ENCODE peak calls at places on chromosome 3, in seven cellular contexts. One of them, this sample, is unnamed.

GRCh38 chr3:177777699-177778098 is 580.4 kb upstream of the TBL1XR1 start:
- DNase-seq in retina: peak; percentile 49
- DNase-seq in iris pigment epithelial cell: peak; percentile 76
- DNase-seq in stimulated activated naive B cell treated with anti-CD40 and anti-IgM and Interleukin-4, amounts not matched to agents 10 μg/mL and 1 μg/mL and 100 μg/mL, for 72 hours: peak; percentile 51
- DNase-seq in fibroblast of pulmonary artery: peak; percentile 55
- DNase-seq in neuronal stem cell: peak; percentile 15
- DNase-seq in DMS 273 treated with DMSO at 0.1 percent for 48 hours: peak; percentile 45
- DNase-seq in this sample: no peak

GRCh38 chr3:42488687-42489086 is 13.8 kb upstream of the VIPR1 start:
- DNase-seq in DMS 273 treated with DMSO at 0.1 percent for 48 hours: no peak
- DNase-seq in neuronal stem cell: no peak
- DNase-seq in stimulated activated naive B cell treated with anti-CD40 and anti-IgM and Interleukin-4, amounts not matched to agents 10 μg/mL and 1 μg/mL and 100 μg/mL, for 72 hours: no peak
- DNase-seq in iris pigment epithelial cell: no peak
- DNase-seq in retina: no peak
- DNase-seq in fibroblast of pulmonary artery: no peak
- DNase-seq in this sample: no peak

GRCh38 chr3:179509701-179510100 is 53.0 kb upstream of the ACTL6A start:
- DNase-seq in iris pigment epithelial cell: no peak
- DNase-seq in DMS 273 treated with DMSO at 0.1 percent for 48 hours: no peak
- DNase-seq in retina: no peak
- DNase-seq in stimulated activated naive B cell treated with anti-CD40 and anti-IgM and Interleukin-4, amounts not matched to agents 10 μg/mL and 1 μg/mL and 100 μg/mL, for 72 hours: no peak
- DNase-seq in neuronal stem cell: no peak
- DNase-seq in fibroblast of pulmonary artery: no peak
- DNase-seq in this sample: no peak

GRCh38 chr3:117616213-117616612 is 906.6 kb downstream of the TUSC7 start:
- DNase-seq in stimulated activated naive B cell treated with anti-CD40 and anti-IgM and Interleukin-4, amounts not matched to agents 10 μg/mL and 1 μg/mL and 100 μg/mL, for 72 hours: no peak
- DNase-seq in fibroblast of pulmonary artery: no peak
- DNase-seq in neuronal stem cell: no peak
- DNase-seq in retina: no peak
- DNase-seq in iris pigment epithelial cell: no peak
- DNase-seq in DMS 273 treated with DMSO at 0.1 percent for 48 hours: no peak
- DNase-seq in this sample: no peak

GRCh38 chr3:159798951-159799350 is 189.7 kb upstream of the IL12A start:
- DNase-seq in iris pigment epithelial cell: peak; percentile 90
- DNase-seq in fibroblast of pulmonary artery: peak; percentile 71
- DNase-seq in DMS 273 treated with DMSO at 0.1 percent for 48 hours: no peak
- DNase-seq in retina: peak; percentile 33
- DNase-seq in stimulated activated naive B cell treated with anti-CD40 and anti-IgM and Interleukin-4, amounts not matched to agents 10 μg/mL and 1 μg/mL and 100 μg/mL, for 72 hours: no peak
- DNase-seq in neuronal stem cell: no peak
- DNase-seq in this sample: no peak

GRCh38 chr3:172106989-172107388 is 67.6 kb downstream of the FNDC3B start:
- DNase-seq in stimulated activated naive B cell treated with anti-CD40 and anti-IgM and Interleukin-4, amounts not matched to agents 10 μg/mL and 1 μg/mL and 100 μg/mL, for 72 hours: peak; percentile 32
- DNase-seq in retina: no peak
- DNase-seq in iris pigment epithelial cell: no peak
- DNase-seq in DMS 273 treated with DMSO at 0.1 percent for 48 hours: no peak
- DNase-seq in fibroblast of pulmonary artery: no peak
- DNase-seq in neuronal stem cell: no peak
- DNase-seq in this sample: no peak

GRCh38 chr3:48919215-48920138 is 835 bp downstream of the ARIH2 start:
- DNase-seq in DMS 273 treated with DMSO at 0.1 percent for 48 hours: no peak
- DNase-seq in iris pigment epithelial cell: peak; percentile 35
- DNase-seq in stimulated activated naive B cell treated with anti-CD40 and anti-IgM and Interleukin-4, amounts not matched to agents 10 μg/mL and 1 μg/mL and 100 μg/mL, for 72 hours: peak; percentile 47
- DNase-seq in retina: peak; percentile 50
- DNase-seq in neuronal stem cell: no peak
- DNase-seq in fibroblast of pulmonary artery: peak; percentile 53
- DNase-seq in this sample: no peak

GRCh38 chr3:99429501-99429900 is 208.9 kb upstream of the COL8A1 start:
- DNase-seq in retina: no peak
- DNase-seq in neuronal stem cell: no peak
- DNase-seq in stimulated activated naive B cell treated with anti-CD40 and anti-IgM and Interleukin-4, amounts not matched to agents 10 μg/mL and 1 μg/mL and 100 μg/mL, for 72 hours: no peak
- DNase-seq in fibroblast of pulmonary artery: no peak
- DNase-seq in iris pigment epithelial cell: no peak
- DNase-seq in DMS 273 treated with DMSO at 0.1 percent for 48 hours: no peak
- DNase-seq in this sample: no peak

GRCh38 chr3:172065534-172065933 is 26.2 kb downstream of the FNDC3B start:
- DNase-seq in neuronal stem cell: no peak
- DNase-seq in retina: no peak
- DNase-seq in DMS 273 treated with DMSO at 0.1 percent for 48 hours: peak; percentile 86
- DNase-seq in iris pigment epithelial cell: peak; percentile 78
- DNase-seq in fibroblast of pulmonary artery: peak; percentile 73
- DNase-seq in stimulated activated naive B cell treated with anti-CD40 and anti-IgM and Interleukin-4, amounts not matched to agents 10 μg/mL and 1 μg/mL and 100 μg/mL, for 72 hours: no peak
- DNase-seq in this sample: no peak

GRCh38 chr3:72582963-72583362 is 265.3 kb downstream of the SHQ1 start:
- DNase-seq in neuronal stem cell: no peak
- DNase-seq in DMS 273 treated with DMSO at 0.1 percent for 48 hours: no peak
- DNase-seq in fibroblast of pulmonary artery: no peak
- DNase-seq in stimulated activated naive B cell treated with anti-CD40 and anti-IgM and Interleukin-4, amounts not matched to agents 10 μg/mL and 1 μg/mL and 100 μg/mL, for 72 hours: no peak
- DNase-seq in retina: no peak
- DNase-seq in iris pigment epithelial cell: no peak
- DNase-seq in this sample: no peak

GRCh38 chr3:148954981-148955380 is 36.4 kb upstream of the GYG1 start:
- DNase-seq in retina: no peak
- DNase-seq in DMS 273 treated with DMSO at 0.1 percent for 48 hours: no peak
- DNase-seq in stimulated activated naive B cell treated with anti-CD40 and anti-IgM and Interleukin-4, amounts not matched to agents 10 μg/mL and 1 μg/mL and 100 μg/mL, for 72 hours: no peak
- DNase-seq in iris pigment epithelial cell: no peak
- DNase-seq in neuronal stem cell: no peak
- DNase-seq in fibroblast of pulmonary artery: no peak
- DNase-seq in this sample: no peak

GRCh38 chr3:134064081-134064480 is 34.4 kb upstream of the SLCO2A1 start:
- DNase-seq in DMS 273 treated with DMSO at 0.1 percent for 48 hours: no peak
- DNase-seq in iris pigment epithelial cell: no peak
- DNase-seq in fibroblast of pulmonary artery: no peak
- DNase-seq in retina: no peak
- DNase-seq in stimulated activated naive B cell treated with anti-CD40 and anti-IgM and Interleukin-4, amounts not matched to agents 10 μg/mL and 1 μg/mL and 100 μg/mL, for 72 hours: no peak
- DNase-seq in neuronal stem cell: no peak
- DNase-seq in this sample: no peak

GRCh38 chr3:156793851-156794250 is 32.3 kb upstream of the LEKR1 start:
- DNase-seq in DMS 273 treated with DMSO at 0.1 percent for 48 hours: no peak
- DNase-seq in retina: no peak
- DNase-seq in neuronal stem cell: no peak
- DNase-seq in fibroblast of pulmonary artery: no peak
- DNase-seq in stimulated activated naive B cell treated with anti-CD40 and anti-IgM and Interleukin-4, amounts not matched to agents 10 μg/mL and 1 μg/mL and 100 μg/mL, for 72 hours: no peak
- DNase-seq in iris pigment epithelial cell: no peak
- DNase-seq in this sample: no peak

GRCh38 chr3:65884072-65884471 is 154.6 kb downstream of the MAGI1 start:
- DNase-seq in fibroblast of pulmonary artery: no peak
- DNase-seq in DMS 273 treated with DMSO at 0.1 percent for 48 hours: no peak
- DNase-seq in stimulated activated naive B cell treated with anti-CD40 and anti-IgM and Interleukin-4, amounts not matched to agents 10 μg/mL and 1 μg/mL and 100 μg/mL, for 72 hours: no peak
- DNase-seq in retina: no peak
- DNase-seq in iris pigment epithelial cell: no peak
- DNase-seq in neuronal stem cell: no peak
- DNase-seq in this sample: no peak

GRCh38 chr3:111739241-111739952 is 119.7 kb upstream of the PHLDB2 start:
- DNase-seq in neuronal stem cell: no peak
- DNase-seq in fibroblast of pulmonary artery: peak; percentile 73
- DNase-seq in retina: no peak
- DNase-seq in stimulated activated naive B cell treated with anti-CD40 and anti-IgM and Interleukin-4, amounts not matched to agents 10 μg/mL and 1 μg/mL and 100 μg/mL, for 72 hours: no peak
- DNase-seq in iris pigment epithelial cell: peak; percentile 88
- DNase-seq in DMS 273 treated with DMSO at 0.1 percent for 48 hours: no peak
- DNase-seq in this sample: no peak

GRCh38 chr3:14336414-14337285 is 65.8 kb upstream of the SLC6A6 start:
- DNase-seq in fibroblast of pulmonary artery: no peak
- DNase-seq in DMS 273 treated with DMSO at 0.1 percent for 48 hours: no peak
- DNase-seq in retina: no peak
- DNase-seq in iris pigment epithelial cell: no peak
- DNase-seq in stimulated activated naive B cell treated with anti-CD40 and anti-IgM and Interleukin-4, amounts not matched to agents 10 μg/mL and 1 μg/mL and 100 μg/mL, for 72 hours: no peak
- DNase-seq in neuronal stem cell: no peak
- DNase-seq in this sample: no peak

GRCh38 chr3:16522820-16523219 is 9.3 kb upstream of the RFTN1 start:
- DNase-seq in retina: no peak
- DNase-seq in fibroblast of pulmonary artery: no peak
- DNase-seq in DMS 273 treated with DMSO at 0.1 percent for 48 hours: no peak
- DNase-seq in stimulated activated naive B cell treated with anti-CD40 and anti-IgM and Interleukin-4, amounts not matched to agents 10 μg/mL and 1 μg/mL and 100 μg/mL, for 72 hours: peak; percentile 45
- DNase-seq in neuronal stem cell: no peak
- DNase-seq in iris pigment epithelial cell: no peak
- DNase-seq in this sample: no peak

GRCh38 chr3:183870563-183870962 is 14.1 kb downstream of the PARL start:
- DNase-seq in iris pigment epithelial cell: no peak
- DNase-seq in neuronal stem cell: no peak
- DNase-seq in fibroblast of pulmonary artery: no peak
- DNase-seq in retina: no peak
- DNase-seq in DMS 273 treated with DMSO at 0.1 percent for 48 hours: no peak
- DNase-seq in stimulated activated naive B cell treated with anti-CD40 and anti-IgM and Interleukin-4, amounts not matched to agents 10 μg/mL and 1 μg/mL and 100 μg/mL, for 72 hours: no peak
- DNase-seq in this sample: no peak

GRCh38 chr3:52302426-52303185 is 13.5 kb upstream of the DNAH1 start:
- DNase-seq in stimulated activated naive B cell treated with anti-CD40 and anti-IgM and Interleukin-4, amounts not matched to agents 10 μg/mL and 1 μg/mL and 100 μg/mL, for 72 hours: no peak
- DNase-seq in DMS 273 treated with DMSO at 0.1 percent for 48 hours: no peak
- DNase-seq in neuronal stem cell: no peak
- DNase-seq in fibroblast of pulmonary artery: no peak
- DNase-seq in retina: peak; percentile 86
- DNase-seq in iris pigment epithelial cell: no peak
- DNase-seq in this sample: no peak

GRCh38 chr3:61683409-61684261 is 122.3 kb downstream of the PTPRG start:
- DNase-seq in neuronal stem cell: no peak
- DNase-seq in stimulated activated naive B cell treated with anti-CD40 and anti-IgM and Interleukin-4, amounts not matched to agents 10 μg/mL and 1 μg/mL and 100 μg/mL, for 72 hours: no peak
- DNase-seq in DMS 273 treated with DMSO at 0.1 percent for 48 hours: no peak
- DNase-seq in iris pigment epithelial cell: no peak
- DNase-seq in fibroblast of pulmonary artery: peak; percentile 23
- DNase-seq in retina: no peak
- DNase-seq in this sample: no peak

GRCh38 chr3:89098964-89099585 is 8.3 kb upstream of the EPHA3 start:
- DNase-seq in stimulated activated naive B cell treated with anti-CD40 and anti-IgM and Interleukin-4, amounts not matched to agents 10 μg/mL and 1 μg/mL and 100 μg/mL, for 72 hours: peak; percentile 13
- DNase-seq in iris pigment epithelial cell: peak; percentile 58
- DNase-seq in neuronal stem cell: peak; percentile 42
- DNase-seq in retina: peak; percentile 62
- DNase-seq in DMS 273 treated with DMSO at 0.1 percent for 48 hours: peak; percentile 7
- DNase-seq in fibroblast of pulmonary artery: peak; percentile 71
- DNase-seq in this sample: peak; percentile 30

GRCh38 chr3:67635257-67635656 is 19.2 kb downstream of the SUCLG2 start:
- DNase-seq in fibroblast of pulmonary artery: peak; percentile 56
- DNase-seq in DMS 273 treated with DMSO at 0.1 percent for 48 hours: no peak
- DNase-seq in neuronal stem cell: no peak
- DNase-seq in stimulated activated naive B cell treated with anti-CD40 and anti-IgM and Interleukin-4, amounts not matched to agents 10 μg/mL and 1 μg/mL and 100 μg/mL, for 72 hours: no peak
- DNase-seq in retina: no peak
- DNase-seq in iris pigment epithelial cell: peak; percentile 94
- DNase-seq in this sample: no peak

GRCh38 chr3:62833538-62833937 is 41.7 kb downstream of the CADPS start:
- DNase-seq in DMS 273 treated with DMSO at 0.1 percent for 48 hours: no peak
- DNase-seq in retina: no peak
- DNase-seq in stimulated activated naive B cell treated with anti-CD40 and anti-IgM and Interleukin-4, amounts not matched to agents 10 μg/mL and 1 μg/mL and 100 μg/mL, for 72 hours: no peak
- DNase-seq in iris pigment epithelial cell: peak; percentile 19
- DNase-seq in neuronal stem cell: no peak
- DNase-seq in fibroblast of pulmonary artery: no peak
- DNase-seq in this sample: no peak

GRCh38 chr3:32376098-32376497 is 15.6 kb upstream of the CMTM7 start:
- DNase-seq in iris pigment epithelial cell: peak; percentile 48
- DNase-seq in neuronal stem cell: no peak
- DNase-seq in fibroblast of pulmonary artery: peak; percentile 98
- DNase-seq in stimulated activated naive B cell treated with anti-CD40 and anti-IgM and Interleukin-4, amounts not matched to agents 10 μg/mL and 1 μg/mL and 100 μg/mL, for 72 hours: no peak
- DNase-seq in DMS 273 treated with DMSO at 0.1 percent for 48 hours: no peak
- DNase-seq in retina: no peak
- DNase-seq in this sample: no peak

GRCh38 chr3:87228316-87228715 is 1.2 kb downstream of the CHMP2B start:
- DNase-seq in DMS 273 treated with DMSO at 0.1 percent for 48 hours: no peak
- DNase-seq in neuronal stem cell: no peak
- DNase-seq in iris pigment epithelial cell: no peak
- DNase-seq in fibroblast of pulmonary artery: peak; percentile 44
- DNase-seq in stimulated activated naive B cell treated with anti-CD40 and anti-IgM and Interleukin-4, amounts not matched to agents 10 μg/mL and 1 μg/mL and 100 μg/mL, for 72 hours: no peak
- DNase-seq in retina: no peak
- DNase-seq in this sample: no peak

GRCh38 chr3:51386159-51386851 is 1.2 kb downstream of the MANF start:
- DNase-seq in neuronal stem cell: no peak
- DNase-seq in DMS 273 treated with DMSO at 0.1 percent for 48 hours: no peak
- DNase-seq in iris pigment epithelial cell: no peak
- DNase-seq in retina: no peak
- DNase-seq in stimulated activated naive B cell treated with anti-CD40 and anti-IgM and Interleukin-4, amounts not matched to agents 10 μg/mL and 1 μg/mL and 100 μg/mL, for 72 hours: no peak
- DNase-seq in fibroblast of pulmonary artery: no peak
- DNase-seq in this sample: peak; percentile 15

GRCh38 chr3:139627759-139628158 is 50.0 kb downstream of the NMNAT3 start:
- DNase-seq in fibroblast of pulmonary artery: no peak
- DNase-seq in iris pigment epithelial cell: no peak
- DNase-seq in DMS 273 treated with DMSO at 0.1 percent for 48 hours: no peak
- DNase-seq in neuronal stem cell: no peak
- DNase-seq in stimulated activated naive B cell treated with anti-CD40 and anti-IgM and Interleukin-4, amounts not matched to agents 10 μg/mL and 1 μg/mL and 100 μg/mL, for 72 hours: no peak
- DNase-seq in retina: no peak
- DNase-seq in this sample: no peak